ENCODE peak calls at places on chromosomes 2 and 18, in eight cellular contexts. One of them, this sample, is unnamed.

GRCh38 chr18:6060149-6060548 is 164.8 kb upstream of the TMEM200C start:
- DNase-seq in CD4-positive, alpha-beta T cell: no peak
- DNase-seq in left lung: no peak
- DNase-seq in lower lobe of right lung: no peak
- DNase-seq in neural crest cell: no peak
- DNase-seq in B cell: no peak
- DNase-seq in stomach: no peak
- DNase-seq in activated CD8-positive, alpha-beta T cell treated with anti-CD3 and anti-CD28 coated beads for 36 hours: no peak
- DNase-seq in this sample: no peak

GRCh38 chr2:220263300-220263699 is 635.9 kb downstream of the SLC4A3 start:
- DNase-seq in stomach: peak
- DNase-seq in activated CD8-positive, alpha-beta T cell treated with anti-CD3 and anti-CD28 coated beads for 36 hours: no peak
- DNase-seq in left lung: no peak
- DNase-seq in neural crest cell: no peak
- DNase-seq in B cell: no peak
- DNase-seq in CD4-positive, alpha-beta T cell: no peak
- DNase-seq in lower lobe of right lung: no peak
- DNase-seq in this sample: no peak

GRCh38 chr2:45256173-45256866 is 247.1 kb upstream of the SIX2 start:
- DNase-seq in CD4-positive, alpha-beta T cell: no peak
- DNase-seq in B cell: no peak
- DNase-seq in activated CD8-positive, alpha-beta T cell treated with anti-CD3 and anti-CD28 coated beads for 36 hours: no peak
- DNase-seq in left lung: no peak
- DNase-seq in neural crest cell: no peak
- DNase-seq in stomach: no peak
- DNase-seq in lower lobe of right lung: no peak
- DNase-seq in this sample: no peak

GRCh38 chr2:99399795-99400194 is 62.6 kb downstream of the EIF5B start:
- DNase-seq in CD4-positive, alpha-beta T cell: no peak
- DNase-seq in B cell: no peak
- DNase-seq in neural crest cell: no peak
- DNase-seq in activated CD8-positive, alpha-beta T cell treated with anti-CD3 and anti-CD28 coated beads for 36 hours: no peak
- DNase-seq in lower lobe of right lung: no peak
- DNase-seq in left lung: no peak
- DNase-seq in stomach: no peak
- DNase-seq in this sample: no peak

GRCh38 chr2:168470188-168470879 is 14.3 kb downstream of the CERS6 start:
- DNase-seq in neural crest cell: no peak
- DNase-seq in B cell: no peak
- DNase-seq in left lung: no peak
- DNase-seq in stomach: no peak
- DNase-seq in activated CD8-positive, alpha-beta T cell treated with anti-CD3 and anti-CD28 coated beads for 36 hours: no peak
- DNase-seq in CD4-positive, alpha-beta T cell: no peak
- DNase-seq in lower lobe of right lung: no peak
- DNase-seq in this sample: no peak

GRCh38 chr2:198116652-198117175 is 312.3 kb downstream of the PLCL1 start:
- DNase-seq in lower lobe of right lung: no peak
- DNase-seq in B cell: no peak
- DNase-seq in stomach: no peak
- DNase-seq in activated CD8-positive, alpha-beta T cell treated with anti-CD3 and anti-CD28 coated beads for 36 hours: no peak
- DNase-seq in left lung: no peak
- DNase-seq in neural crest cell: no peak
- DNase-seq in CD4-positive, alpha-beta T cell: no peak
- DNase-seq in this sample: no peak

GRCh38 chr2:105734762-105735538 is 9.8 kb upstream of the NCK2 start:
- DNase-seq in CD4-positive, alpha-beta T cell: no peak
- DNase-seq in stomach: no peak
- DNase-seq in neural crest cell: no peak
- DNase-seq in B cell: no peak
- DNase-seq in left lung: no peak
- DNase-seq in lower lobe of right lung: no peak
- DNase-seq in activated CD8-positive, alpha-beta T cell treated with anti-CD3 and anti-CD28 coated beads for 36 hours: no peak
- DNase-seq in this sample: no peak

GRCh38 chr2:218374795-218375194 is 7.3 kb upstream of the SLC11A1 start:
- DNase-seq in B cell: no peak
- DNase-seq in activated CD8-positive, alpha-beta T cell treated with anti-CD3 and anti-CD28 coated beads for 36 hours: no peak
- DNase-seq in left lung: no peak
- DNase-seq in neural crest cell: no peak
- DNase-seq in CD4-positive, alpha-beta T cell: no peak
- DNase-seq in stomach: no peak
- DNase-seq in lower lobe of right lung: peak
- DNase-seq in this sample: no peak

GRCh38 chr2:165122521-165122920 is 81.3 kb downstream of the SCN3A start:
- DNase-seq in B cell: no peak
- DNase-seq in stomach: no peak
- DNase-seq in CD4-positive, alpha-beta T cell: no peak
- DNase-seq in activated CD8-positive, alpha-beta T cell treated with anti-CD3 and anti-CD28 coated beads for 36 hours: no peak
- DNase-seq in neural crest cell: no peak
- DNase-seq in left lung: no peak
- DNase-seq in lower lobe of right lung: no peak
- DNase-seq in this sample: no peak

GRCh38 chr2:66462196-66462825 is 27.4 kb downstream of the MEIS1 start:
- DNase-seq in neural crest cell: no peak
- DNase-seq in lower lobe of right lung: no peak
- DNase-seq in B cell: no peak
- DNase-seq in CD4-positive, alpha-beta T cell: no peak
- DNase-seq in stomach: no peak
- DNase-seq in left lung: no peak
- DNase-seq in activated CD8-positive, alpha-beta T cell treated with anti-CD3 and anti-CD28 coated beads for 36 hours: no peak
- DNase-seq in this sample: no peak

DNA sequence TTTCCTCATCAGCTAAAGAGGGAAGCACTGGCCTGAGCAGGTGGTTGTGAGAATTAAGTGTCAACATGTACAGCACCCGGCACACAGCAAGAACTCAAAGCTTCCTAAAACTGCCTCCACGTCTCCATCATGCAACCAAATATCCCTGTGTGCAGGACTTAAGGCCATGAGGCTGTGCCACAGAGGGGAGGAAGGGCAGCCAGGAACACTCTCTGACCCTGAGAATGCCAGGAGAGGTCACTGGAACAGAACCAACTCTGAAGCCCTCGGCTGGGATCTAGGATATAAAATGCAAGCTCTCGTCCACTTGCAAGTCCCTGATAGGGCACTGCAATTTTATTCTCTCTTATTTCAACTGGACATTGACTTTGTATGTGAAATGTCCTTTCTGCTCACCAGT is 12.2 kb upstream of the NPAS2 start:
- DNase-seq in left lung: no peak
- DNase-seq in B cell: no peak
- DNase-seq in lower lobe of right lung: no peak
- DNase-seq in stomach: no peak
- DNase-seq in neural crest cell: no peak
- DNase-seq in CD4-positive, alpha-beta T cell: no peak
- DNase-seq in activated CD8-positive, alpha-beta T cell treated with anti-CD3 and anti-CD28 coated beads for 36 hours: no peak
- DNase-seq in this sample: no peak
- TF ChIP-seq CTCF in left lung: no peak
- TF ChIP-seq CTCF in B cell: no peak
- TF ChIP-seq CTCF in lower lobe of right lung: no peak
- TF ChIP-seq CTCF in stomach: no peak
- TF ChIP-seq CTCF in neural crest cell: no peak
- TF ChIP-seq CTCF in CD4-positive, alpha-beta T cell: no peak
- TF ChIP-seq CTCF in activated CD8-positive, alpha-beta T cell treated with anti-CD3 and anti-CD28 coated beads for 36 hours: no peak
- TF ChIP-seq CTCF in this sample: no peak

GRCh38 chr18:35837922-35838496 is 134.5 kb upstream of the RMP24 start:
- DNase-seq in neural crest cell: no peak
- DNase-seq in B cell: no peak
- DNase-seq in CD4-positive, alpha-beta T cell: no peak
- DNase-seq in lower lobe of right lung: no peak
- DNase-seq in stomach: no peak
- DNase-seq in activated CD8-positive, alpha-beta T cell treated with anti-CD3 and anti-CD28 coated beads for 36 hours: no peak
- DNase-seq in left lung: no peak
- DNase-seq in this sample: no peak
- TF ChIP-seq CTCF in neural crest cell: no peak
- TF ChIP-seq CTCF in B cell: no peak
- TF ChIP-seq CTCF in CD4-positive, alpha-beta T cell: no peak
- TF ChIP-seq CTCF in lower lobe of right lung: no peak
- TF ChIP-seq CTCF in stomach: no peak
- TF ChIP-seq CTCF in activated CD8-positive, alpha-beta T cell treated with anti-CD3 and anti-CD28 coated beads for 36 hours: no peak
- TF ChIP-seq CTCF in left lung: no peak
- TF ChIP-seq CTCF in this sample: no peak

DNA sequence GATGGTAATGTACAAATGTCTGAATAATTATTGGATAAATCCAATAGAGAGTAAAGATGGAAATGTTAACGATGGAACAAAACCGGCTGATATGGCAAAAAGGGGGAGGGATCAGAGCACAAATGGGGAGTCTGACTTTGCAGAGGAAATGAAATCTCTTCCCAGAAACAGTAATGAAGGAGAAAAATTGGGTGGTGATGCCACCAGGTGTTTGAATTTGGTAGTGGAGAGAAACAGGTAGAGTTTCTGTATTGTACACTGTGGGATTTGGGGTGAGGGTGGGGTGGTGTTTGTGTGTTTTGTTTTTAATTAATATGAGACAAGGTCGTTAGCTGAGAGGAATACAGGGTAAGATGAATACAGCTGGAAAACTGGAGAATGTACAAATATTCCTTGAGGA is 20.4 kb upstream of the XDH start:
- DNase-seq in left lung: no peak
- DNase-seq in activated CD8-positive, alpha-beta T cell treated with anti-CD3 and anti-CD28 coated beads for 36 hours: no peak
- DNase-seq in neural crest cell: no peak
- DNase-seq in lower lobe of right lung: no peak
- DNase-seq in B cell: no peak
- DNase-seq in CD4-positive, alpha-beta T cell: no peak
- DNase-seq in stomach: no peak
- DNase-seq in this sample: no peak
- TF ChIP-seq CTCF in left lung: no peak
- TF ChIP-seq CTCF in activated CD8-positive, alpha-beta T cell treated with anti-CD3 and anti-CD28 coated beads for 36 hours: peak
- TF ChIP-seq CTCF in neural crest cell: no peak
- TF ChIP-seq CTCF in lower lobe of right lung: no peak
- TF ChIP-seq CTCF in B cell: no peak
- TF ChIP-seq CTCF in CD4-positive, alpha-beta T cell: no peak
- TF ChIP-seq CTCF in stomach: no peak
- TF ChIP-seq CTCF in this sample: no peak

GRCh38 chr18:7872569-7872968 is 305.5 kb downstream of the PTPRM start:
- DNase-seq in stomach: no peak
- DNase-seq in left lung: no peak
- DNase-seq in activated CD8-positive, alpha-beta T cell treated with anti-CD3 and anti-CD28 coated beads for 36 hours: no peak
- DNase-seq in CD4-positive, alpha-beta T cell: no peak
- DNase-seq in lower lobe of right lung: no peak
- DNase-seq in neural crest cell: no peak
- DNase-seq in B cell: no peak
- DNase-seq in this sample: no peak
- TF ChIP-seq CTCF in stomach: no peak
- TF ChIP-seq CTCF in left lung: no peak
- TF ChIP-seq CTCF in activated CD8-positive, alpha-beta T cell treated with anti-CD3 and anti-CD28 coated beads for 36 hours: no peak
- TF ChIP-seq CTCF in CD4-positive, alpha-beta T cell: no peak
- TF ChIP-seq CTCF in lower lobe of right lung: no peak
- TF ChIP-seq CTCF in neural crest cell: no peak
- TF ChIP-seq CTCF in B cell: no peak
- TF ChIP-seq CTCF in this sample: no peak

DNA sequence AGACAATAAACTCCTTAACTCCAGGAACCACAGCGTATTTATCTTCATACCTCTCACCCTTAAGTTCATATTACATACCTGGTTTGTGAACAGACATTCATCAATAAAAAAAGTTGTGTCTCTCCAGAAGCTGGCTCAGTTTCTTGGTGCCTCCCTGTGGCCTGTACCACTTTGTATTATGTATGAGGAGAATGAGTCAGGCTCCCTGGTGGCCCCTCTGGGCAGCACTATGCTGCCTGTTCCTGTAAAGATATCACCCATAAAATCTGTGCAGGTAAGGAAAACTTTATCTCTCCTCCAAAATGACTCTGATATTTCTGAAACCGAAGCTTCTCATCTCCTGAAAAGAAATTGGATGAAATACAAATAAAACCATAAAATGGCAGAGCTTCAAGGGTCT is 198.4 kb upstream of the NT5C1B start:
- DNase-seq in stomach: no peak
- DNase-seq in CD4-positive, alpha-beta T cell: no peak
- DNase-seq in left lung: no peak
- DNase-seq in lower lobe of right lung: no peak
- DNase-seq in B cell: no peak
- DNase-seq in activated CD8-positive, alpha-beta T cell treated with anti-CD3 and anti-CD28 coated beads for 36 hours: no peak
- DNase-seq in neural crest cell: no peak
- DNase-seq in this sample: no peak
- TF ChIP-seq CTCF in stomach: no peak
- TF ChIP-seq CTCF in CD4-positive, alpha-beta T cell: no peak
- TF ChIP-seq CTCF in left lung: no peak
- TF ChIP-seq CTCF in lower lobe of right lung: no peak
- TF ChIP-seq CTCF in B cell: no peak
- TF ChIP-seq CTCF in activated CD8-positive, alpha-beta T cell treated with anti-CD3 and anti-CD28 coated beads for 36 hours: no peak
- TF ChIP-seq CTCF in neural crest cell: no peak
- TF ChIP-seq CTCF in this sample: no peak

DNA sequence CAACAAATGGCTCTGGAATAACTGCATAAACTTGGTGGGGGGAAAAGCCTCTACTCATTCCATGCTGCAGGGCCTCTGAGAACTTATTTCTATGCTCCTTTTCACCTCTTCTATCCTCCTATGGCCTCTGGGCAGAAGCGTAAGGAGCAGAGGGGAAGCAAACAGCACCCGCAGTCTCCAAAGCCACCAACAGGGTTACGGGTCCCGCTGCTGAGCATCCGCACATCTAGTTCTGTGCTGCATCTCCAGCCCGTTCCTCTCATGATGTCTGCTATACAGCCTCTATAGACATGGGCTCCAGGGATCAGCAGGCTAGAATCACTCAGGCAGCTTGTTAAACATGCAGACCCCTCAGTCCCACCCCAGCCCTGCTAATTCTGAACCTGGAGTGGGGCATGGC is 25.9 kb downstream of the PSTPIP2 start:
- DNase-seq in CD4-positive, alpha-beta T cell: no peak
- DNase-seq in lower lobe of right lung: no peak
- DNase-seq in B cell: no peak
- DNase-seq in stomach: no peak
- DNase-seq in neural crest cell: no peak
- DNase-seq in left lung: no peak
- DNase-seq in activated CD8-positive, alpha-beta T cell treated with anti-CD3 and anti-CD28 coated beads for 36 hours: no peak
- DNase-seq in this sample: no peak
- TF ChIP-seq CTCF in CD4-positive, alpha-beta T cell: no peak
- TF ChIP-seq CTCF in lower lobe of right lung: no peak
- TF ChIP-seq CTCF in B cell: no peak
- TF ChIP-seq CTCF in stomach: no peak
- TF ChIP-seq CTCF in neural crest cell: no peak
- TF ChIP-seq CTCF in left lung: no peak
- TF ChIP-seq CTCF in activated CD8-positive, alpha-beta T cell treated with anti-CD3 and anti-CD28 coated beads for 36 hours: no peak
- TF ChIP-seq CTCF in this sample: no peak

DNA sequence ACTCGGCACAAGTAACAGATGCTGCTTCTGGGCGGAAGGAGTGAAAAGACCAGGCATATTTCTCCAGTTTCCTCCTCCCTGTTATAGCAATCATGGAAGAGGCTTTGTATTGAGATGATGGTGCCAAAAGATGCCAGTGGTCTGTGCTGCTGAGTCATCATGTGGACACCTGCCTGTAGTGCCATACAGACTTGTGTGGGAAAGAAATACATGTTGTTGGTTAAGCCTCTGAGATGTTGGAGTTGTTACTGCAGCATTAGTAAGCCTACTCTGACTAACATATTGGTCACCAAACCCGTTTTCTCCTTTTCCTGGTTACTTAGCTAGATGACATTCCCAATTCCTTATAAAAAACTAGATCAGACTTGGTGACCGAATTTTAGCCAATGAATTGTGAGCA is 356.9 kb downstream of the ZNF521 start:
- DNase-seq in left lung: no peak
- DNase-seq in activated CD8-positive, alpha-beta T cell treated with anti-CD3 and anti-CD28 coated beads for 36 hours: no peak
- DNase-seq in stomach: no peak
- DNase-seq in CD4-positive, alpha-beta T cell: no peak
- DNase-seq in B cell: no peak
- DNase-seq in neural crest cell: no peak
- DNase-seq in lower lobe of right lung: no peak
- DNase-seq in this sample: no peak
- TF ChIP-seq CTCF in left lung: no peak
- TF ChIP-seq CTCF in activated CD8-positive, alpha-beta T cell treated with anti-CD3 and anti-CD28 coated beads for 36 hours: no peak
- TF ChIP-seq CTCF in stomach: no peak
- TF ChIP-seq CTCF in CD4-positive, alpha-beta T cell: no peak
- TF ChIP-seq CTCF in B cell: no peak
- TF ChIP-seq CTCF in neural crest cell: no peak
- TF ChIP-seq CTCF in lower lobe of right lung: no peak
- TF ChIP-seq CTCF in this sample: no peak

GRCh38 chr2:114201781-114202180 is 240.7 kb upstream of the DPP10 start:
- DNase-seq in stomach: no peak
- DNase-seq in lower lobe of right lung: no peak
- DNase-seq in B cell: no peak
- DNase-seq in neural crest cell: no peak
- DNase-seq in CD4-positive, alpha-beta T cell: no peak
- DNase-seq in left lung: no peak
- DNase-seq in activated CD8-positive, alpha-beta T cell treated with anti-CD3 and anti-CD28 coated beads for 36 hours: no peak
- DNase-seq in this sample: no peak
- TF ChIP-seq CTCF in stomach: no peak
- TF ChIP-seq CTCF in lower lobe of right lung: no peak
- TF ChIP-seq CTCF in B cell: no peak
- TF ChIP-seq CTCF in neural crest cell: no peak
- TF ChIP-seq CTCF in CD4-positive, alpha-beta T cell: no peak
- TF ChIP-seq CTCF in left lung: no peak
- TF ChIP-seq CTCF in activated CD8-positive, alpha-beta T cell treated with anti-CD3 and anti-CD28 coated beads for 36 hours: no peak
- TF ChIP-seq CTCF in this sample: no peak